ENCODE peak calls at places on chromosomes 1 and 21, in four cellular contexts. P is pancreas, E is fibroblast of lung, H is uterus. A is an unnamed sample. For H3K4me1, the result is how much of the 10 kb centered on the place peaks cover.

GRCh38 chr1:62407398-62408009 is 29.3 kb upstream of the USP1 start:
- DNase-seq in P (peak), E (peak), H (no peak), A (peak)

GRCh38 chr21:46560568-46561447 is 44.1 kb downstream of the S100B start:
- DNase-seq in P (no peak), E (no peak), H (no peak), A (no peak)

GRCh38 chr1:7315316-7315715 is 455.8 kb upstream of the VAMP3 start:
- DNase-seq in P (no peak), E (no peak), H (no peak), A (no peak)

GRCh38 chr1:24910751-24911650 is 19.1 kb downstream of the RUNX3 start:
- DNase-seq in P (no peak), E (peak), H (no peak), A (no peak)

GRCh38 chr21:45811136-45811535 is 167.6 kb downstream of the PCBP3 start:
- DNase-seq in P (no peak), E (no peak), H (no peak), A (no peak)

GRCh38 chr1:56525463-56526155 is 53.8 kb downstream of the PLPP3 start:
- DNase-seq in P (no peak), E (no peak), H (no peak), A (no peak)

GRCh38 chr21:15804247-15804985 is 74.6 kb downstream of the USP25 start:
- DNase-seq in P (no peak), E (no peak), H (no peak), A (no peak)

GRCh38 chr1:243597383-243597782 is 252.7 kb downstream of the AKT3 start:
- DNase-seq in P (no peak), E (no peak), H (no peak), A (no peak)

GRCh38 chr1:56310945-56311344 is 268.4 kb downstream of the PLPP3 start:
- DNase-seq in P (no peak), E (no peak), H (no peak), A (no peak)

GRCh38 chr1:83818916-83819315 is 180.0 kb downstream of the TTLL7 start:
- DNase-seq in P (peak), E (peak), H (no peak), A (no peak)

GRCh38 chr1:2894381-2895041 is 93.0 kb upstream of the TTC34 start:
- DNase-seq in P (no peak), E (no peak), H (no peak), A (no peak)

GRCh38 chr1:244865028-244865371 is 657 bp upstream of the HNRNPU start:
- DNase-seq in P (peak), E (no peak), H (peak), A (peak)

GRCh38 chr1:41629571-41629970 is 145.1 kb upstream of the EDN2 start:
- DNase-seq in P (no peak), E (peak), H (no peak), A (no peak)

GRCh38 chr1:109815809-109816791 is 52.4 kb upstream of the EPS8L3 start:
- DNase-seq in P (no peak), E (no peak), H (no peak), A (no peak)

GRCh38 chr1:34176830-34177613 is at the start of gene C1orf94:
- DNase-seq in P (no peak), E (no peak), H (no peak), A (no peak)

GRCh38 chr1:87300579-87300978 is 28.1 kb upstream of the LMO4 start:
- DNase-seq in P (no peak), E (no peak), H (no peak), A (no peak)

GRCh38 chr1:111571987-111572386 is 47.6 kb upstream of the RAP1A start:
- DNase-seq in P (peak), E (peak), H (no peak), A (no peak)

GRCh38 chr1:228318823-228319241 is 87.8 kb downstream of the TRIM11 start:
- DNase-seq in P (peak), E (no peak), H (no peak), A (peak)

GRCh38 chr1:159171688-159172501 is 480 bp downstream of the CADM3 start:
- DNase-seq in P (no peak), E (no peak), H (no peak), A (peak)

GRCh38 chr1:165152727-165153126 is 203.8 kb downstream of the LMX1A start:
- DNase-seq in P (no peak), E (no peak), H (no peak), A (no peak)

GRCh38 chr1:156480411-156481192 is 20.0 kb downstream of the MEF2D start:
- DNase-seq in P (no peak), E (no peak), H (peak), A (peak)

GRCh38 chr1:230509281-230509977 is 83.3 kb upstream of the PGBD5 start:
- DNase-seq in P (no peak), E (peak), H (no peak), A (no peak)

GRCh38 chr21:31403596-31404333 is 59.7 kb upstream of the TIAM1 start:
- DNase-seq in P (no peak), E (no peak), H (no peak), A (no peak)

GRCh38 chr1:33390550-33390949 is 40.3 kb downstream of the PHC2 start:
- DNase-seq in P (no peak), E (peak), H (no peak), A (no peak)

GRCh38 chr1:54842206-54842915 is 41.2 kb upstream of the TTC22 start:
- DNase-seq in P (no peak), E (no peak), H (no peak), A (no peak)

GRCh38 chr1:10292188-10292587 is 81.8 kb downstream of the KIF1B start:
- DNase-seq in P (no peak), E (no peak), H (no peak), A (no peak)

GRCh38 chr21:38126677-38127271 is 130.0 kb upstream of the KCNJ15 start:
- DNase-seq in P (peak), E (peak), H (peak), A (peak)
- TF ChIP-seq CTCF in P (peak), E (peak), H (peak), A (peak)

GRCh38 chr1:106615473-106615872 is 441.0 kb upstream of the PRMT6 start:
- DNase-seq in P (no peak), E (no peak), H (no peak), A (no peak)

GRCh38 chr1:106619080-106619826 is 437.2 kb upstream of the PRMT6 start:
- DNase-seq in P (no peak), E (no peak), H (no peak), A (no peak)

GRCh38 chr1:106620521-106620954 is 435.9 kb upstream of the PRMT6 start:
- DNase-seq in P (no peak), E (peak), H (no peak), A (no peak)

GRCh38 chr1:106621853-106622252 is 434.6 kb upstream of the PRMT6 start:
- DNase-seq in P (no peak), E (no peak), H (no peak), A (no peak)

DNA sequence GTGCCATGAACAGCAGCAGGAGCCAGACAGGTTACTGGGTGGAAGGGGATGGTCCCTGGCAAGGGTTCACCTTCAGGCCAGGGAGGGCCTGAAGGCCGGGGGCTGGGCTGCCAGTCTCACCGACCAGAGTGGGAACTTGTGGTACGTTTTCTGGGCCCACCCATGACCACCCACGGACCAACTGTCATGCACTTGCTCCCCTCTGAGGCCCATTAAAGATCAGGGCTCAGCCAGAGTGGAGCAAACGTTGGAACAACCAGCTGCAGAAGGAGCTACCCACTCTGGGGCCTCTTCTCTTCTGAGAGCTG is 436.7 kb upstream of the PRMT6 start:
- DNase-seq in P (no peak), E (no peak), H (no peak), A (no peak)
- H3K4me1 ChIP-seq in P (under half), E (under half), H (under half), A (under half)

GRCh38 chr1:114468047-114468446 is 43.0 kb downstream of the TRIM33 start:
- DNase-seq in P (no peak), E (no peak), H (no peak), A (no peak)

GRCh38 chr1:114467491-114467890 is 43.5 kb downstream of the TRIM33 start:
- DNase-seq in P (no peak), E (no peak), H (no peak), A (no peak)

GRCh38 chr1:114462963-114463362 is 48.0 kb downstream of the TRIM33 start:
- DNase-seq in P (no peak), E (no peak), H (no peak), A (no peak)

GRCh38 chr1:114468710-114469468 is 42.1 kb downstream of the TRIM33 start:
- DNase-seq in P (no peak), E (no peak), H (no peak), A (no peak)

GRCh38 chr1:114466334-114467014 is 44.5 kb downstream of the TRIM33 start:
- DNase-seq in P (no peak), E (no peak), H (no peak), A (no peak)
- TF ChIP-seq CTCF in P (no peak), E (no peak), H (no peak), A (no peak)

GRCh38 chr1:235917267-235917811 is 50.6 kb upstream of the LYST start:
- DNase-seq in P (peak), E (peak), H (peak), A (no peak)

GRCh38 chr1:235919127-235919796 is 52.6 kb upstream of the LYST start:
- DNase-seq in P (no peak), E (peak), H (no peak), A (no peak)

GRCh38 chr1:235918032-235918431 is 51.3 kb upstream of the LYST start:
- DNase-seq in P (no peak), E (no peak), H (no peak), A (no peak)

GRCh38 chr1:235919797-235920475 is 53.2 kb upstream of the LYST start:
- DNase-seq in P (no peak), E (peak), H (no peak), A (no peak)

GRCh38 chr1:235918481-235918880 is 51.8 kb upstream of the LYST start:
- DNase-seq in P (no peak), E (no peak), H (no peak), A (no peak)
- H3K4me1 ChIP-seq in P (under half), E (under half), H (under half), A (under half)

DNA sequence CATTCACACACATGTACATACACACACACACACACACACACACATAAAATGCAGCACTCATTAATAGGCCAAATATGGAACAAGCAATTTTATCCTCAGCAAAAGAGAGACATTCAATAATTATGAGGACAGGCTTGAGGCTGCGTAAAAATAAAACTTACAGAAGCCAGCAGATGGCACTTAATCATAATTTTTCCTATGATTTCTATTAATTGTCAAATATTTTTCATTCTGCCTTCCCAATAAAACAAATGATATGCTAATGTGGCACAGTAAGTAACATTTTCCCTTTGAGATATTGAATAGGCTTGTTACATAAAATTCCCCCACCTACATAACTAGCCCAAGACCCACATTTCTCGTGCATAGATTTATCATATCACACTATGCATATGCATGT is 55.4 kb upstream of the PTGFRN start:
- DNase-seq in P (no peak), E (no peak), H (no peak), A (no peak)
- TF ChIP-seq CTCF in P (no peak), E (no peak), H (no peak), A (peak)

GRCh38 chr1:92989253-92989652 is 28.0 kb upstream of the DIPK1A start:
- DNase-seq in P (no peak), E (no peak), H (no peak), A (no peak)
- H3K4me1 ChIP-seq in P (under half), E (under half), H (under half), A (under half)

DNA sequence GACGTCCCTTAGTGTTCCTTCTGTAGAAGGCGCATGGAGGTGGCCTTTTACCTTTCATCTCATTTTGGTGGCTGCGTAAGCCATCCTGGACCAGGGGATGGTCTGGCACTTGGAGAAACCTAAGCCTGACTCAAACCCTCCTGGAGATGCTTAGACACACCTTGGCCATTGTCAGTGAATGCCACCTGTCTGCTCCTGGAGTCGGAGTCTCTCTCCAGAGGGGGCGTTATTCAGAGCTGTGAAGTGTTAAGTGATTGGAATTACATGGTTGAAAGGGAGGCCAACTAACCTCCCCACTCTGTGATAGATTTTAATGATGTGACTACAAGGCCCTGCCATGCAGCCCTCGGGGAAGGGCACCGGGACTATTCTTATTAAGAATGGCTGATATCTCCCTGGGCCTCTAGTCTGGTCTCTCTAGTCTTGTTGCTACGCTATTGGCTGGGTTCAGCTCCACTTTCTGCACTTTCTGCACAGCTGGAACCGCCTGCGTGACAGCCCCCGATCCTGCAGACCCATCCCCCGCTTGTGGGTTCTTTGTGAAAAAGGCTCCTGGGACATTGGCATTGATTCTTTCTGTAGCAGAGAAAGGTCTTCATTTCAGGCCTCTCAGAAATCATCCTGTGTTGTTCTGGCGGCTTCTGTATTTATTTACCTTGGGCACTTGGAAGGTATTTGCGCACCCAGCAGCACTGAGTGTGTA is 4.2 kb downstream of the RASSF5 start:
- DNase-seq in P (no peak), E (no peak), H (no peak), A (no peak)
- TF ChIP-seq CTCF in P (no peak), E (no peak), H (no peak), A (no peak)

GRCh38 chr21:32427958-32428623 is 15.6 kb downstream of the EVA1C start:
- DNase-seq in P (no peak), E (no peak), H (no peak), A (no peak)

GRCh38 chr21:32425628-32426027 is 13.1 kb downstream of the EVA1C start:
- DNase-seq in P (no peak), E (no peak), H (no peak), A (no peak)

GRCh38 chr21:32426592-32427051 is 14.1 kb downstream of the EVA1C start:
- DNase-seq in P (no peak), E (peak), H (no peak), A (no peak)

GRCh38 chr21:32424674-32425073 is 12.2 kb downstream of the EVA1C start:
- DNase-seq in P (no peak), E (peak), H (no peak), A (no peak)

GRCh38 chr21:32426066-32426465 is 13.6 kb downstream of the EVA1C start:
- DNase-seq in P (no peak), E (no peak), H (no peak), A (no peak)
- H3K4me1 ChIP-seq in P (under half), E (under half), H (under half), A (under half)

DNA sequence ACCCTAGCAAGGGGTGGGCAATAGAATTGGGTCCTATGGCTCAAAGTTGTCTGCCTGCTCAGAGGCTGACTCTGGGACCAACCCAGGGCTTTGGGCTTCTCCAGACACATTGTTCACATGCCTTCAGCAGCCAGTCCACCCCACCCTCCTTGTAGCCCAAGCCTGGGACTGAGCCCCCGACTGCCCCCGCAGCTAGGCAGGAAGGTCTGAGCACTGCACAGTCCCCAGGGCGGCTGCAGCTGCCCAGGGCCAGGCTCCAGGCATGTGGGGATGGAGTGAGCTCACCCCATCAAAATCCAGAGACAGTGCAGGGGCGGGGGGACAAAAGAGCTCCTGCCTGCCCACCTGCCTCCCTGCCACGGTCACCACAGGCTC is 35.6 kb downstream of the HSPG2 start:
- DNase-seq in P (no peak), E (no peak), H (peak), A (no peak)
- TF ChIP-seq CTCF in P (no peak), E (no peak), H (no peak), A (no peak)

A was measured in heart right ventricle.